ENCODE peak calls at places on chromosome 17, in six cellular contexts. O is tibial artery, G is HEK293T, K is hepatic stellate cell, J is EH, F is B cell. A is an unnamed sample.

GRCh38 chr17:16007439-16007838 is 7.8 kb downstream of the TTC19 start:
- DNase-seq in O (no peak), G (no peak), K (no peak), J (no peak), F (no peak), A (no peak)

GRCh38 chr17:50634123-50634914 is at the start of gene ABCC3:
- DNase-seq in O (peak), G (no peak), K (peak), J (peak), F (no peak), A (no peak)

GRCh38 chr17:49022391-49022941 is 25.3 kb downstream of the IGF2BP1 start:
- DNase-seq in O (no peak), G (no peak), K (peak), J (peak), F (no peak), A (no peak)

GRCh38 chr17:56902350-56902749 is 11.5 kb downstream of the TRIM25 start:
- DNase-seq in O (no peak), G (no peak), K (peak), J (peak), F (no peak), A (no peak)

GRCh38 chr17:40361063-40361924 is 3.2 kb downstream of the GJD3 start:
- DNase-seq in O (no peak), G (no peak), K (no peak), J (no peak), F (no peak), A (no peak)

GRCh38 chr17:10316986-10317834 is 55.6 kb downstream of the MYH13 start:
- DNase-seq in O (peak), G (peak), K (no peak), J (peak), F (peak), A (peak)

GRCh38 chr17:28272166-28272565 is 46.8 kb upstream of the TMEM97 start:
- DNase-seq in O (no peak), G (no peak), K (no peak), J (peak), F (no peak), A (no peak)

GRCh38 chr17:37736428-37736827 is 8.4 kb downstream of the HNF1B start:
- DNase-seq in O (no peak), G (no peak), K (no peak), J (no peak), F (no peak), A (no peak)

GRCh38 chr17:17935321-17936271 is 36.6 kb downstream of the TOM1L2 start:
- DNase-seq in O (peak), G (no peak), K (peak), J (peak), F (no peak), A (no peak)